ENCODE peak calls at places on chromosome X, in five cellular contexts. X is choroid plexus epithelial cell, U is GM12865, W is PC-9, I is IMR-90. Q is an unnamed sample.

GRCh38 chrX:11953615-11954014 is 184.7 kb upstream of the FRMPD4 start:
- DNase-seq in W (no peak), X (peak; percentile 90), I (peak; percentile 86), U (no peak), Q (no peak)

GRCh38 chrX:29561417-29561816 is 653.9 kb upstream of the MAGEB2 start:
- DNase-seq in X (peak; percentile 48), U (no peak), I (peak; percentile 2), W (no peak), Q (no peak)

GRCh38 chrX:24055043-24055356 is 244 bp downstream of the EIF2S3 start:
- DNase-seq in X (no peak), W (no peak), U (no peak), I (no peak), Q (no peak)

GRCh38 chrX:133171962-133172708 is 46.0 kb downstream of the TFDP3 start:
- DNase-seq in I (no peak), U (peak; percentile 16), X (peak; percentile 43), W (peak; percentile 19), Q (no peak)

GRCh38 chrX:134682081-134682480 is 23.8 kb upstream of the PLAC1 start:
- DNase-seq in U (no peak), W (no peak), X (no peak), I (no peak), Q (no peak)

GRCh38 chrX:107731831-107732502 is 43.6 kb downstream of the TSC22D3 start:
- DNase-seq in I (peak; percentile 58), W (peak; percentile 93), X (peak; percentile 81), U (no peak), Q (no peak)

GRCh38 chrX:17613979-17614572 is 123.2 kb upstream of the SCML1 start:
- DNase-seq in W (peak; percentile 43), X (peak; percentile 93), U (peak; percentile 61), I (peak; percentile 51), Q (no peak)

GRCh38 chrX:25296850-25297249 is 281.1 kb upstream of the ARX start:
- DNase-seq in U (no peak), I (no peak), X (no peak), W (no peak), Q (no peak)

GRCh38 chrX:110408949-110409588 is 50.4 kb downstream of the RTL9 start:
- DNase-seq in X (peak; percentile 52), W (no peak), I (peak; percentile 76), U (no peak), Q (no peak)

GRCh38 chrX:110450050-110450449 is 91.4 kb downstream of the RTL9 start:
- DNase-seq in W (peak; percentile 75), X (peak; percentile 78), I (peak; percentile 63), U (peak; percentile 65), Q (peak; percentile 65)

GRCh38 chrX:138914751-138915150 is 203.2 kb upstream of the FGF13 start:
- DNase-seq in X (no peak), U (no peak), I (no peak), W (no peak), Q (no peak)

GRCh38 chrX:154776753-154777152 is 14.1 kb downstream of the DKC1 start:
- DNase-seq in U (no peak), I (no peak), X (no peak), W (no peak), Q (no peak)

GRCh38 chrX:80011522-80011921 is 3.0 kb upstream of the TBX22 start:
- DNase-seq in X (no peak), I (no peak), U (no peak), W (no peak), Q (no peak)

GRCh38 chrX:627510-627964 is 3.1 kb upstream of the SHOX start:
- DNase-seq in U (no peak), W (no peak), X (no peak), I (no peak), Q (no peak)

GRCh38 chrX:123797543-123798447 is 62.1 kb upstream of the XIAP start:
- DNase-seq in I (no peak), W (no peak), U (no peak), X (no peak), Q (no peak)

GRCh38 chrX:107565005-107565404 is 63.3 kb upstream of the PRPS1 start:
- DNase-seq in U (no peak), W (no peak), I (no peak), X (no peak), Q (no peak)

GRCh38 chrX:68894513-68895338 is 65.9 kb downstream of the EFNB1 start:
- DNase-seq in X (peak; percentile 38), I (peak; percentile 18), U (no peak), W (peak; percentile 34), Q (no peak)

GRCh38 chrX:49039598-49040375 is 3.4 kb downstream of the TFE3 start:
- DNase-seq in U (peak; percentile 49), I (peak; percentile 94), X (peak; percentile 93), W (peak; percentile 75), Q (no peak)

GRCh38 chrX:55738969-55739368 is 21.4 kb downstream of the RRAGB start:
- DNase-seq in I (no peak), X (no peak), U (no peak), W (no peak), Q (no peak)

GRCh38 chrX:69154051-69154450 is 11.2 kb downstream of the PJA1 start:
- DNase-seq in W (no peak), U (no peak), X (no peak), I (no peak), Q (no peak)

GRCh38 chrX:98350940-98351339 is 1467.2 kb downstream of the RPA4 start:
- DNase-seq in U (no peak), X (no peak), W (no peak), I (no peak), Q (no peak)

GRCh38 chrX:43349363-43349762 is 306.7 kb upstream of the MAOA start:
- DNase-seq in I (peak; percentile 19), U (peak; percentile 65), W (no peak), X (peak; percentile 44), Q (peak; percentile 9)

GRCh38 chrX:101415180-101416130 is 7.4 kb downstream of the HNRNPH2 start:
- DNase-seq in U (peak; percentile 79), W (peak; percentile 16), I (peak; percentile 84), X (peak; percentile 85), Q (peak; percentile 65)

GRCh38 chrX:69021561-69021960 is 143.7 kb downstream of the PJA1 start:
- DNase-seq in I (no peak), X (no peak), U (no peak), W (no peak), Q (no peak)

GRCh38 chrX:103347682-103348397 is 8.5 kb upstream of the TCEAL9 start:
- DNase-seq in X (no peak), U (no peak), I (no peak), W (no peak), Q (no peak)

GRCh38 chrX:36978886-36979285 is 29.3 kb upstream of the FAM47C start:
- DNase-seq in W (no peak), I (peak; percentile 1), X (peak; percentile 5), U (no peak), Q (no peak)

GRCh38 chrX:107935664-107936433 is 46.3 kb downstream of the TEX13B start:
- DNase-seq in W (peak; percentile 28), I (no peak), X (peak; percentile 10), U (no peak), Q (no peak)

GRCh38 chrX:46788902-46789301 is 30.0 kb upstream of the SLC9A7 start:
- DNase-seq in I (peak; percentile 65), W (no peak), U (no peak), X (peak; percentile 46), Q (no peak)

GRCh38 chrX:46793386-46794143 is 34.6 kb upstream of the SLC9A7 start:
- DNase-seq in X (no peak), I (no peak), U (no peak), W (no peak), Q (no peak)

GRCh38 chrX:46796574-46797191 is 37.8 kb upstream of the SLC9A7 start:
- DNase-seq in I (peak; percentile 64), X (peak; percentile 81), U (peak; percentile 78), W (peak; percentile 50), Q (peak; percentile 65)

GRCh38 chrX:46792826-46793195 is 33.9 kb upstream of the SLC9A7 start:
- DNase-seq in X (no peak), U (no peak), I (no peak), W (no peak), Q (no peak)

GRCh38 chrX:46791927-46792825 is 33.3 kb upstream of the SLC9A7 start:
- DNase-seq in I (peak; percentile 92), U (peak; percentile 62), X (peak; percentile 87), W (peak; percentile 38), Q (peak; percentile 41)
- TF ChIP-seq CTCF in I (no peak), U (no peak), X (no peak), W (no peak), Q (no peak)

DNA sequence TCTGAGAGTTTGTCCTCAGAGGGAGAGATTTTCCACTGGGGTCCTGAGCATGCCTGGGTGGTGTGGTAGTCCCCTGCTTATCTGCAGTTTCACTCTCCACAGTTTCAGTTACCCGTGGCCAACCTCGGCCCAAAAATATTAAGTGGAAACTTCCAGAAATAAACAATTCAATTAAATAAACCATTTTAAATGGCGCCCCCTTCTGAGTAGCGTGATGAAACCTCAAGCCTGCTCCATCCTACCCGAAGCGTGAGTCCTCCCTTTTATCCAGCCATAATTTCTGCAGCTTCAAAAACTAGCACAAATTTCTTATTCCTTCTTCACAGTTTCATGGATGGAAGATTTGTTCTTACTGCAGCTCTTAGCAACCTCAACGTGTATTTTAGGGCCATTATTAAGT is 26.7 kb downstream of the PNMA6E start:
- DNase-seq in W (no peak), I (no peak), X (peak; percentile 11), U (no peak), Q (no peak)
- TF ChIP-seq CTCF in W (no peak), I (peak; percentile 24), X (peak; percentile 39), U (no peak), Q (no peak)

GRCh38 chrX:51463322-51463721 is 33.1 kb downstream of the NUDT11 start:
- DNase-seq in W (no peak), U (no peak), I (no peak), X (no peak), Q (no peak)

GRCh38 chrX:51461053-51462050 is 35.0 kb downstream of the NUDT11 start:
- DNase-seq in W (no peak), I (peak; percentile 42), U (peak; percentile 36), X (peak; percentile 54), Q (peak; percentile 11)

GRCh38 chrX:51456814-51457213 is 39.6 kb downstream of the NUDT11 start:
- DNase-seq in X (peak; percentile 8), W (no peak), I (no peak), U (no peak), Q (no peak)

GRCh38 chrX:51456246-51456645 is 40.1 kb downstream of the NUDT11 start:
- DNase-seq in W (no peak), X (no peak), U (no peak), I (no peak), Q (no peak)

DNA sequence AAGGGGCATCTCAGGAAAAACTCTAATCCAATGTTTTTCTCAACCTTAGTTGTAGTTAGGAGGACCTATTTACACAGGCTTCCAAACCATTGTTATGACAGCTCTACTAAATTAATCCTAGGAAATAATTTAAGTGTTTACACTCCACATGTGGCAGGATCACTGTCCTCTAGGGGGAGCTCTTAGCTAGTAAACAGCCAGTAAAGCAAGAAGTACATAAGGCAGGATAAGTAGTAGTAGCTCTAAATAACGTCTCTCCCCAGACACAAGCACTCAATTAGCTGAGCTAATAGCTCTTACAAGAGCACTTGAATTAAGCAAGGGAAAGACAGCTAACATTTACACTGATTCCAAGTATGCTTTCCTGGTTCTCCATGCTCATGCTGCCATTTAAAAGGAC is 37.3 kb downstream of the NUDT11 start:
- DNase-seq in X (peak; percentile 41), I (peak; percentile 13), U (peak; percentile 39), W (no peak), Q (no peak)
- TF ChIP-seq CTCF in X (peak; percentile 59), I (peak; percentile 36), U (peak; percentile 23), W (peak; percentile 48), Q (peak; percentile 30)

DNA sequence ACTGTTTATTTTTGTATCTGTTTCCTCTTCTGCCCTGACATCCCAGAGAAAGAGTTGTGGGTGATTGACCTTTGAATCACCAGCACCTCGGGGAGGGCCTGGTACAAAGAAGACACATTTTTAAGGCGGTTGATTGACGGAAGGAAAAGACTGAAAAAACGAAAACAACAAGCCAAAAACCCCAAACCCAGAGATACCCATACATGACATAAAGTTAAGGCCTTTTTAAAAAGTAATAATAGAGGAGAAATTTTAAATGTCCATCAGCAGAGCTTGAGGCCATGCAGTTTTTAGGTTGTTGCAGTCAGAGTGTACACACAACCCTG is 110.0 kb downstream of the GNL3L start:
- DNase-seq in I (no peak), U (no peak), W (no peak), X (no peak), Q (no peak)
- TF ChIP-seq CTCF in I (no peak), U (no peak), W (peak; percentile 31), X (no peak), Q (no peak)

Q was measured in GM13976.